ENCODE peak calls at places on chromosomes 11 and 22, in seven cellular contexts. D is thoracic aorta; I is CD4-positive, CD25-positive, alpha-beta regulatory T cell; X is pancreas; E is colonic mucosa; T is right lobe of liver; W is tibial nerve. M is an unnamed sample. For H3K4me1, the result is how much of the 10 kb centered on the place peaks cover.

GRCh38 chr11:127919206-127920000 is 668.0 kb downstream of the ETS1 start:
- DNase-seq in D (no peak), I (no peak), X (no peak), E (no peak), T (no peak), W (no peak), M (no peak)

GRCh38 chr11:113204280-113204679 is 110.1 kb upstream of the TTC12 start:
- DNase-seq in D (no peak), I (no peak), X (no peak), E (no peak), T (no peak), W (no peak), M (no peak)

GRCh38 chr11:131638889-131639288 is 268.5 kb downstream of the NTM start:
- DNase-seq in D (no peak), I (no peak), X (no peak), E (no peak), T (no peak), W (no peak), M (no peak)

GRCh38 chr11:63845305-63845704 is 6.4 kb downstream of the MARK2 start:
- DNase-seq in D (no peak), I (no peak), X (no peak), E (no peak), T (no peak), W (no peak), M (no peak)

GRCh38 chr11:121790435-121790834 is 325.6 kb downstream of the BLID start:
- DNase-seq in D (no peak), I (no peak), X (no peak), E (no peak), T (no peak), W (no peak), M (no peak)

GRCh38 chr11:69439651-69440464 is 41.6 kb upstream of the LINC01488 start:
- DNase-seq in D (no peak), I (no peak), X (no peak), E (no peak), T (peak), W (no peak), M (peak)

GRCh38 chr11:91956711-91957110 is 267.9 kb upstream of the FAT3 start:
- DNase-seq in D (no peak), I (no peak), X (no peak), E (no peak), T (no peak), W (no peak), M (no peak)

GRCh38 chr11:1643146-1643690 is 13.6 kb downstream of the KRTAP5-5 start:
- DNase-seq in D (no peak), I (no peak), X (no peak), E (no peak), T (no peak), W (no peak), M (peak)

GRCh38 chr11:69487849-69488542 is 6.5 kb downstream of the LINC01488 start:
- DNase-seq in D (no peak), I (no peak), X (no peak), E (no peak), T (peak), W (no peak), M (peak)

GRCh38 chr22:49047461-49047860 is 780.2 kb downstream of the BRD1 start:
- DNase-seq in D (no peak), I (no peak), X (no peak), E (no peak), T (no peak), W (no peak), M (no peak)

GRCh38 chr11:62069961-62070919 is 53.6 kb upstream of the INCENP start:
- DNase-seq in D (no peak), I (no peak), X (no peak), E (no peak), T (no peak), W (no peak), M (no peak)

GRCh38 chr11:92703431-92703830 is 266.0 kb upstream of the MTNR1B start:
- DNase-seq in D (no peak), I (no peak), X (no peak), E (no peak), T (no peak), W (no peak), M (no peak)

GRCh38 chr11:32826113-32826512 is 3.6 kb upstream of the PRRG4 start:
- DNase-seq in D (no peak), I (no peak), X (no peak), E (no peak), T (no peak), W (no peak), M (no peak)

GRCh38 chr11:32817843-32818183 is 11.9 kb upstream of the PRRG4 start:
- DNase-seq in D (no peak), I (no peak), X (no peak), E (no peak), T (no peak), W (no peak), M (no peak)

GRCh38 chr11:32819187-32819586 is 10.5 kb upstream of the PRRG4 start:
- DNase-seq in D (no peak), I (no peak), X (no peak), E (no peak), T (no peak), W (no peak), M (no peak)

GRCh38 chr11:32821517-32821916 is 8.2 kb upstream of the PRRG4 start:
- DNase-seq in D (no peak), I (no peak), X (no peak), E (no peak), T (no peak), W (no peak), M (no peak)

GRCh38 chr11:32821917-32822560 is 7.7 kb upstream of the PRRG4 start:
- DNase-seq in D (no peak), I (no peak), X (no peak), E (no peak), T (no peak), W (no peak), M (no peak)
- H3K27ac ChIP-seq in D (no peak), I (no peak), X (no peak), E (no peak), T (no peak), W (peak), M (no peak)

DNA sequence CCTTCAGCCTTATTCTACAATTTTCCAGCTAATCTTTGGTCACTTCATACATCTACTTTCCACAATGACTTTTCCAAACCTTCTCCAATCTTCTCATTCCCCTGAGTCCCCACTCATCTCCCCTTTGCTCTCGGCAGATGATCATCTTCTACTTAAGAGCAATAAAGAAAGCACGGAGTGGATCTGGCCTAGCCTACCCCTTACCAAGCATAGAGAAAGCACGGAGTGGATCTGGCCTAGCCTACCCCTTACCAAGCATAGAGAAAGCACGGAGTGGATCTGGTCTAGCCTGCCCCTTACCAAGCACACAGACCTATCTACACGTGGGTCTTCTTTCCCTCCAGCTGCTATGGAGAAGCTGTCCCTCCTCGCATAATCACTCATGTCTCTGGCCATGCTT is 558.6 kb downstream of the OPCML start:
- DNase-seq in D (no peak), I (no peak), X (no peak), E (no peak), T (no peak), W (no peak), M (no peak)
- H3K4me1 ChIP-seq in D (under half), I (under half), X (under half), E (under half), T (under half), W (under half), M (under half)

DNA sequence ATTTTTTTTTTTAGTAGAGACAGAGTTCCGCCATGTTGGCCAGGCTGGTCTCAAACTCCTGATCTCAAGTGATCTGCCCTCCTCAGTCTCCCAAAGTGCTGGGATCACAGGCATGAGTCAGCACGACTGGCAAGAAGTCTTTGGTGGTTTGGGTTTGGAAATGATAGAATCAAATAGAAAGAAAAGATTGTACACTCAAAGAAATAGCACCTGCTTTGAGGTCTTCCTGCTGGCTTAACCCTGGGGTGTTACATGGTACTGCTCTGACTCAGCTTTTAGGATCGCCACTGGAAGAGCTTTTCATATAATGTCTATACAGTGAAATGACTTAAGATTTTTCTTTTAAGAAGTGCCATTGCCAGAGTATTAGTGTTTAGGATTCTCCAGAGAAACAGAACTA is 50.2 kb downstream of the JAM3 start:
- DNase-seq in D (no peak), I (no peak), X (no peak), E (no peak), T (no peak), W (no peak), M (no peak)
- H3K27ac ChIP-seq in D (peak), I (no peak), X (no peak), E (peak), T (no peak), W (peak), M (no peak)

GRCh38 chr22:44360686-44361381 is 48.1 kb upstream of the SHISAL1 start:
- DNase-seq in D (peak), I (no peak), X (no peak), E (no peak), T (peak), W (no peak), M (peak)
- H3K4me1 ChIP-seq in D (under half), I (under half), X (under half), E (under half), T (under half), W (under half), M (under half)

GRCh38 chr11:16358726-16359125 is 2.4 kb upstream of the SOX6 start:
- DNase-seq in D (no peak), I (no peak), X (no peak), E (no peak), T (no peak), W (no peak), M (no peak)

GRCh38 chr11:16356751-16357365 is 512 bp upstream of the SOX6 start:
- DNase-seq in D (no peak), I (no peak), X (no peak), E (no peak), T (no peak), W (no peak), M (no peak)

GRCh38 chr11:16361108-16361869 is 4.9 kb upstream of the SOX6 start:
- DNase-seq in D (no peak), I (no peak), X (no peak), E (no peak), T (no peak), W (no peak), M (no peak)

GRCh38 chr11:16357776-16358175 is 1.4 kb upstream of the SOX6 start:
- DNase-seq in D (no peak), I (no peak), X (no peak), E (no peak), T (no peak), W (no peak), M (no peak)

GRCh38 chr11:16359369-16359768 is 3.0 kb upstream of the SOX6 start:
- DNase-seq in D (no peak), I (no peak), X (no peak), E (no peak), T (no peak), W (no peak), M (no peak)
- H3K27ac ChIP-seq in D (no peak), I (no peak), X (no peak), E (no peak), T (no peak), W (no peak), M (no peak)

GRCh38 chr11:76208829-76209670 is 2.7 kb upstream of the WNT11 start:
- DNase-seq in D (no peak), I (peak), X (peak), E (peak), T (peak), W (peak), M (peak)

GRCh38 chr11:76209671-76209955 is 3.3 kb upstream of the WNT11 start:
- DNase-seq in D (no peak), I (no peak), X (no peak), E (no peak), T (no peak), W (no peak), M (peak)

GRCh38 chr11:76208438-76208828 is 2.1 kb upstream of the WNT11 start:
- DNase-seq in D (no peak), I (no peak), X (no peak), E (no peak), T (no peak), W (no peak), M (no peak)

GRCh38 chr11:76210920-76211851 is 4.9 kb upstream of the WNT11 start:
- DNase-seq in D (no peak), I (no peak), X (no peak), E (peak), T (no peak), W (no peak), M (peak)

DNA sequence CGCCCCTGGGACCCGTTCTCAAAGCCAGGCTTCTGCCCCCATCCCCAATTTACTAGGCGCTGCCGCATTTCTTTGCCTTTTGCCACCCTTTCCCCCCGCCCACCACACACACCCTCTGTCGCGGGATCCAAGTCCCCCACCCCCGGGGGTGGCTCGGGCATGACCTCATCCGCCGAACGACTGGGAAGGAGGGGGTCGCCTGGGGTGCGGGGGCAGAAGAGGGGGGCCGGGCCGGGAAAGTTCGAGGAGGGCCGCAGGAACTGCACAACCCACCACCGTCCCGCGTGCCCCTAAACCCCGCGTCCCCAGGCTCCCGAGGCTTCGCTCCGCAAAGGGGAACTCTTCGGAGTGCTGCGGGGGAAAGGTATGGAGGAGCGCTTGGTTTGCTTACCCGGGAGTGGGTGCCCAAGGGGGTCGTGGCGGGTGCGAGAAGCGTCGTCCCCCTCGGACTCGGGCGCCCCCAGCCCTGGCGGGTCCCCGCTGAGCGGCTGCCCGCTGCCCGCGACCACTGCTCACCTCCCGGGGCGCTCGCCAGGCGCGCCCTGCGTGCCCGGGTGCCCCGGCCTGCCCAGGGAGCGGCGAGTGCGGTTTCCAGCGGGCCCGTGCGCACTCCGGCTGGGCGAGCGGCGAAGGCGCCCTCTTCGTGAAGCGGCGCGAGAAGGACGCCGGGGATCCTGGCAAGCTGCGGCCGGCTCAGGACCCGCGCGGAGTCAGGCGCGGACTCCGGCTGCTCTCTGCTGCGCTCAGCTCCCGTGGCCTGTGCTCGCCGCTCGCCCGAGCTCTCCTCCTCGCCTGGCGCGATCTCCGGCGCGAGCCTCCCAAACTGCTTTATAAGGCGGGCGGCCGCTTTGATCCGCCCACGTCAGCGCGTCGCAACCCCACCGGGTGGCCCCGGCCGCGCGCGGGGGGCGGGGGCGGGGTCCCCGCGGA is 3.9 kb upstream of the WNT11 start:
- DNase-seq in D (no peak), I (peak), X (peak), E (peak), T (peak), W (peak), M (peak)
- H3K4me1 ChIP-seq in D (under half), I (half or more), X (under half), E (under half), T (under half), W (under half), M (under half)

M was measured in kidney.